ENCODE peak calls at places on chromosomes 1 and 21, in six cellular contexts. F, B, E, H, W and J are unnamed samples.
A peak's percentile ranks its signal among the peaks of the same experiment; 100 is the strongest.

GRCh38 chr1:67801903-67802302 is 31.4 kb downstream of the GNG12 start:
- DNase-seq in B (no peak), F (no peak), E (no peak), H (no peak), W (no peak), J (no peak)

GRCh38 chr1:41810446-41810845 is 108.3 kb downstream of the HIVEP3 start:
- DNase-seq in F (peak; percentile 12), W (peak; percentile 26), B (peak; percentile 72), E (no peak), H (peak; percentile 27), J (no peak)

GRCh38 chr1:207115269-207115668 is 11.2 kb downstream of the C4BPA start:
- DNase-seq in E (no peak), W (no peak), B (no peak), H (no peak), F (no peak), J (no peak)

GRCh38 chr1:224582041-224582440 is 34.1 kb upstream of the CNIH3 start:
- DNase-seq in B (no peak), H (no peak), F (no peak), E (no peak), W (peak; percentile 64), J (no peak)

GRCh38 chr1:162397039-162397448 is 14.9 kb downstream of the SH2D1B start:
- DNase-seq in H (no peak), E (no peak), W (no peak), F (no peak), B (no peak), J (peak; percentile 23)

GRCh38 chr21:34020005-34020847 is 53.2 kb upstream of the MRPS6 start:
- DNase-seq in H (no peak), E (no peak), B (peak; percentile 89), F (no peak), W (no peak), J (peak; percentile 66)

GRCh38 chr1:51568231-51568935 is 48.5 kb upstream of the OSBPL9 start:
- DNase-seq in E (no peak), B (no peak), W (no peak), F (no peak), H (no peak), J (no peak)

GRCh38 chr1:89660086-89660946 is 27.4 kb downstream of the LRRC8C start:
- DNase-seq in F (no peak), H (no peak), W (no peak), B (no peak), E (no peak), J (no peak)

GRCh38 chr1:240928265-240928664 is 316.3 kb upstream of the GREM2 start:
- DNase-seq in H (no peak), E (no peak), F (no peak), W (no peak), B (no peak), J (no peak)

GRCh38 chr1:24743404-24744211 is 1.6 kb upstream of the CLIC4 start:
- DNase-seq in E (no peak), B (no peak), F (peak; percentile 55), H (peak; percentile 67), W (no peak), J (no peak)

GRCh38 chr1:19323987-19324664 is 12.0 kb downstream of the SLC66A1 start:
- DNase-seq in H (no peak), E (no peak), W (no peak), B (no peak), F (no peak), J (no peak)

GRCh38 chr1:3573499-3573898 is 37.8 kb downstream of the MEGF6 start:
- DNase-seq in E (no peak), F (no peak), B (no peak), H (no peak), W (no peak), J (no peak)

DNA sequence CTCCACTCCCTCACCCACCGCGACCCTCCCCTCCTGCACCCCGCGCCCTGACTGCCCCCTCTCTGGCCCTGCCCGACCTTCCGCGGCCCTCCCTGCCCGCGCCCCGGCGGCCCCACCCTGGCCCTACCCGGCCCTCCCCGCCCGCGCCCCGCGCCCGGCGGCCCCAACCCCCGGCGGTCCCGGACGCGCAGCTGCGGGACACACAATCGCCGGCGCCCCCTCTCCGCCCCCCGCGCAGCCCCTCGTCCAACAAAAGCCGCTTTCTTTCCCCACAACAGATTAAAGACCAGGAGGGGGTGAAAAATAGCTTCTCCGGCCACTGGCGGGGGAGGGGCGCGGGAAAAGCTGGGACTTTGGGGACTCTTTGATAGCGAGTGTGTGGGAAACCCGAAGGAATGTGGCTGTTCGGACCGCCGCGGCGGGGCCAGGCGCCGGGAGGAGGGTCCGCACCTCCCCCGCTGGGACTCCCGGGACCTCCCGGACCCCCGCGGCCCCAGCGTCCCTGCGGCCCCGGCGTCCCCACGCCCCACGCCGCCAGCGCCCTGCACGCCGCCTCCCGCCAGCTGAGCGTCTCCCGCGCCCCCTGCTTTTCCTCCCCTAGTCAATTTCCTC is 8.8 kb upstream of the ID3 start:
- DNase-seq in H (no peak), E (peak; percentile 50), B (no peak), W (no peak), F (no peak), J (no peak)
- H3K4me3 ChIP-seq in H (peak overlapping the region; percentile 44), E (peak overlapping the region; percentile 62), B (no peak overlapping the region), W (peak overlapping the region; percentile 58), F (peak overlapping the region; percentile 28), J (peak overlapping the region; percentile 56)

GRCh38 chr1:62687903-62688686 is at the start of gene DOCK7:
- DNase-seq in F (peak; percentile 79), E (peak; percentile 85), W (no peak), H (peak; percentile 44), B (peak; percentile 75), J (no peak)

GRCh38 chr1:62687421-62687902 is 724 bp downstream of the DOCK7 start:
- DNase-seq in H (peak; percentile 34), F (peak; percentile 51), B (peak; percentile 50), E (no peak), W (no peak), J (no peak)

GRCh38 chr1:62688687-62689085 is 500 bp upstream of the DOCK7 start:
- DNase-seq in B (no peak), F (peak; percentile 34), W (no peak), H (peak; percentile 43), E (no peak), J (no peak)

GRCh38 chr1:62685431-62685859 is 2.7 kb downstream of the DOCK7 start:
- DNase-seq in B (no peak), W (no peak), H (peak; percentile 58), F (no peak), E (no peak), J (no peak)

DNA sequence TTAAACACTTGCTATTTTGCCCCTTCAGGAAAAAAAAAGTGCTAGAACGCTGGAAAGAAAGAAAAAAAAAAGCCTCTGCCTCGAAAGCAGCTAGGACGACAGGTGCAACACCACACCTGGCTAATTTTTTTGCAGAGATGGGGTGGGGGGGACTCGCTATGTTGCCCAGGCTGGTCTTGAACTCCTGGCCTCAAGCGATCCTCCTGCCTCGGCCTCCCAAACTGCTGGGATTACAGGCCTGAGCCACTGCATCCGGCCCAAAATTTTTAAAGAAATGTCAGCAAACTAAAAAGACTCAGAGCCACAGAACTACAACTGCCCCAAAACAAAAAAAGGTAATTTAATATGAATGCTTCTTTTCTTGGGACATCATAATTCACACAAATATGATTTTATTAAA is 1.4 kb downstream of the DOCK7 start:
- DNase-seq in W (no peak), H (no peak), E (no peak), B (no peak), F (no peak), J (no peak)
- H3K4me3 ChIP-seq in W (peak overlapping the region; percentile 84), H (no peak overlapping the region), E (peak overlapping the region; percentile 70), B (peak overlapping the region; percentile 70), F (no peak overlapping the region), J (peak overlapping the region; percentile 81)

GRCh38 chr1:45925728-45926287 is 122.4 kb downstream of the MAST2 start:
- DNase-seq in E (no peak), H (no peak), F (no peak), W (no peak), B (no peak), J (no peak)

GRCh38 chr1:45930258-45931150 is 127.1 kb downstream of the MAST2 start:
- DNase-seq in B (no peak), F (no peak), H (no peak), E (no peak), W (no peak), J (no peak)

GRCh38 chr1:45928486-45929205 is 125.2 kb downstream of the MAST2 start:
- DNase-seq in F (no peak), E (no peak), W (no peak), H (no peak), B (peak; percentile 11), J (peak; percentile 59)

GRCh38 chr1:45926302-45926701 is 122.9 kb downstream of the MAST2 start:
- DNase-seq in H (no peak), W (no peak), B (no peak), E (no peak), F (no peak), J (no peak)

GRCh38 chr1:45929257-45929687 is 125.9 kb downstream of the MAST2 start:
- DNase-seq in W (no peak), B (peak; percentile 54), H (peak; percentile 67), F (no peak), E (no peak), J (peak; percentile 85)
- H3K4me3 ChIP-seq in W (no peak overlapping the region), B (no peak overlapping the region), H (no peak overlapping the region), F (no peak overlapping the region), E (no peak overlapping the region), J (no peak overlapping the region)

GRCh38 chr1:921011-921837 is 2.5 kb upstream of the SAMD11 start:
- DNase-seq in W (peak; percentile 36), E (peak; percentile 69), F (peak; percentile 55), H (peak; percentile 28), B (peak; percentile 84), J (no peak)
- H3K4me3 ChIP-seq in W (no peak overlapping the region), E (peak overlapping the region; percentile 6), F (no peak overlapping the region), H (no peak overlapping the region), B (no peak overlapping the region), J (no peak overlapping the region)